ENCODE peak calls at places on chromosomes 12 and 14, in nine cellular contexts. E, R, C, K, J, X, L, P and T are unnamed samples.

GRCh38 chr12:21483531-21483930 is 17.9 kb downstream of the RECQL start:
- DNase-seq in R (no peak), P (no peak), C (no peak), L (no peak), J (no peak), K (no peak), X (no peak), E (no peak), T (no peak)

GRCh38 chr12:19800884-19801283 is 361.6 kb downstream of the AEBP2 start:
- DNase-seq in P (no peak), L (no peak), X (peak; percentile 47), E (no peak), J (no peak), K (no peak), R (no peak), C (no peak), T (peak; percentile 64)

GRCh38 chr14:20515846-20516245 is 10.5 kb downstream of the RNASE10 start:
- DNase-seq in L (no peak), K (no peak), X (no peak), C (peak; percentile 4), J (no peak), R (peak; percentile 29), E (no peak), P (no peak), T (no peak)

GRCh38 chr14:91400696-91401095 is 16.9 kb downstream of the CCDC88C start:
- DNase-seq in K (no peak), L (no peak), J (no peak), P (no peak), E (no peak), R (no peak), X (peak; percentile 35), C (no peak), T (no peak)

GRCh38 chr12:28759334-28759733 is 389.7 kb upstream of the FAR2 start:
- DNase-seq in L (no peak), J (no peak), X (peak; percentile 17), P (no peak), E (no peak), K (no peak), C (peak; percentile 12), R (peak; percentile 83), T (peak; percentile 25)

GRCh38 chr14:63938198-63939005 is 85.6 kb downstream of the SYNE2 start:
- DNase-seq in J (no peak), L (no peak), P (no peak), X (peak; percentile 29), R (no peak), E (no peak), C (no peak), K (no peak), T (no peak)

GRCh38 chr14:50829472-50830043 is 1.4 kb downstream of the NIN start:
- DNase-seq in R (peak; percentile 35), C (no peak), J (no peak), E (peak; percentile 77), X (no peak), K (no peak), L (no peak), P (no peak), T (no peak)

GRCh38 chr12:52370906-52371608 is 3.8 kb upstream of the KRT85 start:
- DNase-seq in P (no peak), C (peak; percentile 85), X (peak; percentile 76), E (peak; percentile 65), R (peak; percentile 70), J (peak; percentile 47), K (no peak), L (peak; percentile 67), T (peak; percentile 94)

GRCh38 chr12:2154050-2154449 is 101.3 kb downstream of the CACNA1C start:
- DNase-seq in P (no peak), C (peak; percentile 53), X (peak; percentile 63), L (no peak), E (no peak), R (peak; percentile 71), J (peak; percentile 20), K (no peak), T (peak; percentile 43)